ENCODE peak calls at places on chromosomes 4 and X, in seven cellular contexts. K, R, W, C, Q, D and P are unnamed samples.

GRCh38 chrX:16989750-16990149 is 43.3 kb downstream of the REPS2 start:
- DNase-seq in K (no peak), R (no peak), W (no peak), C (no peak), Q (no peak), D (no peak), P (no peak)

GRCh38 chr4:98919996-98920395 is 8.9 kb downstream of the EIF4E start:
- DNase-seq in K (no peak), R (no peak), W (no peak), C (no peak), Q (no peak), D (no peak), P (no peak)

GRCh38 chr4:73576366-73576765 is 43.9 kb downstream of the RASSF6 start:
- DNase-seq in K (no peak), R (no peak), W (no peak), C (no peak), Q (no peak), D (no peak), P (no peak)

GRCh38 chr4:186651624-186652023 is 72.0 kb downstream of the FAT1 start:
- DNase-seq in K (peak; percentile 85), R (peak; percentile 25), W (no peak), C (peak; percentile 28), Q (no peak), D (no peak), P (no peak)

GRCh38 chrX:131729295-131729694 is 185.4 kb downstream of the OR13H1 start:
- DNase-seq in K (peak; percentile 94), R (no peak), W (no peak), C (no peak), Q (peak; percentile 85), D (peak; percentile 89), P (no peak)

GRCh38 chrX:105191878-105192277 is 28.6 kb downstream of the TEX13A start:
- DNase-seq in K (no peak), R (no peak), W (no peak), C (no peak), Q (no peak), D (no peak), P (no peak)

GRCh38 chr4:164768516-164768915 is 14.6 kb downstream of the SMIM31 start:
- DNase-seq in K (no peak), R (no peak), W (no peak), C (no peak), Q (no peak), D (no peak), P (no peak)

GRCh38 chr4:8556341-8557150 is 23.6 kb upstream of the GPR78 start:
- DNase-seq in K (no peak), R (no peak), W (no peak), C (no peak), Q (no peak), D (no peak), P (no peak)

GRCh38 chr4:110902500-110902899 is 279.6 kb upstream of the PITX2 start:
- DNase-seq in K (no peak), R (no peak), W (no peak), C (no peak), Q (no peak), D (no peak), P (no peak)

GRCh38 chr4:70651864-70652506 is 14.3 kb downstream of the JCHAIN start:
- DNase-seq in K (no peak), R (no peak), W (no peak), C (peak; percentile 15), Q (no peak), D (no peak), P (no peak)

GRCh38 chrX:110915120-110915519 is 119.5 kb upstream of the CHRDL1 start:
- DNase-seq in K (no peak), R (no peak), W (no peak), C (no peak), Q (no peak), D (no peak), P (no peak)

GRCh38 chr4:55553442-55553841 is 6.7 kb upstream of the CLOCK start:
- DNase-seq in K (peak; percentile 81), R (peak; percentile 27), W (no peak), C (no peak), Q (peak; percentile 80), D (no peak), P (peak; percentile 23)

GRCh38 chr4:148774134-148774533 is 331.9 kb upstream of the NR3C2 start:
- DNase-seq in K (no peak), R (no peak), W (no peak), C (no peak), Q (no peak), D (no peak), P (no peak)

GRCh38 chr4:140372607-140373327 is 679 bp upstream of the SCOC start:
- DNase-seq in K (no peak), R (no peak), W (no peak), C (peak; percentile 40), Q (no peak), D (no peak), P (no peak)

GRCh38 chr4:79609853-79610252 is 201.8 kb upstream of the GK2 start:
- DNase-seq in K (no peak), R (no peak), W (no peak), C (no peak), Q (no peak), D (no peak), P (no peak)

GRCh38 chrX:36908801-36909403 is 99.3 kb upstream of the FAM47C start:
- DNase-seq in K (no peak), R (no peak), W (no peak), C (peak; percentile 7), Q (no peak), D (no peak), P (peak; percentile 0)

GRCh38 chr4:89136525-89136924 is 25.2 kb downstream of the TIGD2 start:
- DNase-seq in K (no peak), R (no peak), W (no peak), C (no peak), Q (no peak), D (no peak), P (no peak)

GRCh38 chrX:118484216-118484903 is 11.3 kb upstream of the DOCK11 start:
- DNase-seq in K (no peak), R (no peak), W (no peak), C (no peak), Q (no peak), D (no peak), P (no peak)

GRCh38 chr4:127772769-127773671 is 9.1 kb upstream of the HSPA4L start:
- DNase-seq in K (no peak), R (no peak), W (no peak), C (no peak), Q (no peak), D (no peak), P (no peak)

DNA sequence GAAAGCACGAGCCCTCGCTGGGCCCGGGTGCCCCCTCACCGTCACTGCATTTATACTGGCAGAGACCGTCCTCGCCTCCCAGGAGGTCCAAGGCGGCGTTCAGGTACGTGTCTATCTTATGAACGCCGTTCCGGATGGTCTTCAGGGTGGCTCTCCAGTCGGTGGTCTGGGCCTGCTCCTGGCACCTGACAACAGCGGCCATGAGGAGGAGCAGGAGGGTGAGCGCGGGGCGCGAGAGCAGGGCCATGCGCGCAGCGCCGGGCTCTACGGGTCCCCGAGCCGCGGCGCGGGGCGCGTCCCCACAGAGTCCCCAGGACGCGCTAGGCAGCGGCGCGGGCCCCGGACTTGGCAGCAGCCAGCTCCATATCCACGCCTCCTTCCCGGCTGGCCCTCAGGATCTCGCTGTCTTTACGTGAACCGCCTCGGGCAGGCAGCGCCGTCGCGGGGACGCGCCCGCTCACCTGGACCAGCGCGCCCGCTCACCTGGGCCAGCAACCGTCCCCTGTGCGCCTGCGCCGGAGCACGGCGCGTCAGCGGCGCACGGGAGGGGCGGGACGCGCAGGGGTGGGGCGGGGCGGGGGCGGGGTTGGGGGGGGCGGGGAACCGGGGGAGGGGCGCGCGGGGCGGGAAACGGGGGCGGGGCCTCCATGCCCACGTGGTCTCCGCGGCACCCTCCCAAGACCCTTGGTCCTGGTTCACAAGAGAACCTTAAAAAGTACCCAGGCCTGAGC is at the start of gene PLA2G12A:
- DNase-seq in K (peak; percentile 79), R (peak; percentile 61), W (peak; percentile 93), C (peak; percentile 38), Q (peak; percentile 64), D (peak; percentile 86), P (peak; percentile 54)
- TF ChIP-seq POLR2A in K (no peak), R (peak; percentile 71), W (peak; percentile 76), C (peak; percentile 81), Q (peak; percentile 40), D (no peak), P (peak; percentile 75)

GRCh38 chr4:5751918-5752802 is 41.2 kb downstream of the EVC start:
- DNase-seq in K (peak; percentile 60), R (no peak), W (no peak), C (no peak), Q (no peak), D (no peak), P (no peak)

GRCh38 chr4:5752803-5753184 is 41.8 kb downstream of the EVC start:
- DNase-seq in K (no peak), R (no peak), W (no peak), C (no peak), Q (no peak), D (no peak), P (no peak)

GRCh38 chr4:5750052-5750950 is 39.3 kb downstream of the EVC start:
- DNase-seq in K (peak; percentile 10), R (no peak), W (no peak), C (no peak), Q (no peak), D (no peak), P (no peak)

GRCh38 chr4:5749568-5749967 is 38.6 kb downstream of the EVC start:
- DNase-seq in K (peak; percentile 41), R (no peak), W (no peak), C (no peak), Q (no peak), D (no peak), P (no peak)

GRCh38 chr4:5751073-5751917 is 40.3 kb downstream of the EVC start:
- DNase-seq in K (peak; percentile 58), R (peak; percentile 36), W (no peak), C (no peak), Q (no peak), D (no peak), P (no peak)
- TF ChIP-seq POLR2A in K (no peak), R (no peak), W (no peak), C (no peak), Q (no peak), D (no peak), P (no peak)

GRCh38 chr4:123396294-123397275 is at the start of gene SPRY1:
- DNase-seq in K (peak; percentile 94), R (peak; percentile 91), W (peak; percentile 84), C (peak; percentile 35), Q (peak; percentile 89), D (peak; percentile 94), P (no peak)

GRCh38 chr4:123397276-123398150 is 918 bp downstream of the SPRY1 start:
- DNase-seq in K (peak; percentile 78), R (peak; percentile 70), W (peak; percentile 76), C (no peak), Q (peak; percentile 37), D (peak; percentile 78), P (no peak)

GRCh38 chr4:123399638-123400358 is 3.2 kb downstream of the SPRY1 start:
- DNase-seq in K (no peak), R (no peak), W (no peak), C (no peak), Q (no peak), D (no peak), P (no peak)

GRCh38 chr4:123398803-123399637 is 2.4 kb downstream of the SPRY1 start:
- DNase-seq in K (peak; percentile 81), R (peak; percentile 61), W (peak; percentile 78), C (peak; percentile 22), Q (peak; percentile 44), D (peak; percentile 79), P (no peak)

GRCh38 chr4:123398151-123398802 is 1.7 kb downstream of the SPRY1 start:
- DNase-seq in K (peak; percentile 85), R (peak; percentile 74), W (peak; percentile 90), C (peak; percentile 24), Q (peak; percentile 38), D (peak; percentile 80), P (no peak)
- TF ChIP-seq POLR2A in K (no peak), R (peak; percentile 69), W (peak; percentile 34), C (no peak), Q (no peak), D (no peak), P (no peak)

GRCh38 chrX:49199906-49200771 is at the start of gene SYP:
- DNase-seq in K (peak; percentile 96), R (peak; percentile 82), W (peak; percentile 89), C (peak; percentile 81), Q (peak; percentile 89), D (peak; percentile 92), P (peak; percentile 45)
- TF ChIP-seq POLR2A in K (peak; percentile 69), R (peak; percentile 34), W (peak; percentile 52), C (peak; percentile 90), Q (no peak), D (peak; percentile 26), P (peak; percentile 87)